ENCODE peak calls at places on chromosomes 13 and 19, in four cellular contexts. One of them, this sample, is unnamed.

GRCh38 chr19:49836176-49837008 is 14.6 kb upstream of the PTOV1 start:
- DNase-seq in adrenal gland: no peak
- DNase-seq in H9: no peak
- DNase-seq in CD8-positive, alpha-beta memory T cell: no peak
- DNase-seq in this sample: no peak

GRCh38 chr19:48461982-48462655 is 6.7 kb downstream of the KCNJ14 start:
- DNase-seq in adrenal gland: peak; percentile 15
- DNase-seq in H9: peak; percentile 93
- DNase-seq in CD8-positive, alpha-beta memory T cell: no peak
- DNase-seq in this sample: no peak

GRCh38 chr19:48400018-48400742 is 6.7 kb downstream of the GRIN2D start:
- DNase-seq in adrenal gland: peak; percentile 59
- DNase-seq in H9: peak; percentile 98
- DNase-seq in CD8-positive, alpha-beta memory T cell: peak; percentile 23
- DNase-seq in this sample: no peak

GRCh38 chr13:110396913-110397379 is 89.9 kb downstream of the COL4A2 start:
- DNase-seq in adrenal gland: peak; percentile 92
- DNase-seq in H9: no peak
- DNase-seq in CD8-positive, alpha-beta memory T cell: no peak
- DNase-seq in this sample: peak; percentile 87

GRCh38 chr13:29922281-29922821 is 71.9 kb upstream of the UBL3 start:
- DNase-seq in adrenal gland: no peak
- DNase-seq in H9: no peak
- DNase-seq in CD8-positive, alpha-beta memory T cell: no peak
- DNase-seq in this sample: no peak

GRCh38 chr13:65470781-65471180 is 1759.4 kb downstream of the PCDH9 start:
- DNase-seq in adrenal gland: no peak
- DNase-seq in H9: no peak
- DNase-seq in CD8-positive, alpha-beta memory T cell: no peak
- DNase-seq in this sample: no peak

GRCh38 chr19:36986601-36987000 is 70.5 kb downstream of the ZNF568 start:
- DNase-seq in adrenal gland: no peak
- DNase-seq in H9: no peak
- DNase-seq in CD8-positive, alpha-beta memory T cell: no peak
- DNase-seq in this sample: no peak

GRCh38 chr19:5339950-5340636 is 519 bp downstream of the PTPRS start:
- DNase-seq in adrenal gland: no peak
- DNase-seq in H9: no peak
- DNase-seq in CD8-positive, alpha-beta memory T cell: peak; percentile 11
- DNase-seq in this sample: peak; percentile 42

GRCh38 chr19:44051654-44052402 is at the start of gene ZNF223:
- DNase-seq in adrenal gland: peak; percentile 98
- DNase-seq in H9: peak; percentile 97
- DNase-seq in CD8-positive, alpha-beta memory T cell: peak; percentile 52
- DNase-seq in this sample: peak; percentile 93

GRCh38 chr13:44930907-44931676 is 58.2 kb downstream of the NUFIP1 start:
- DNase-seq in adrenal gland: no peak
- DNase-seq in H9: no peak
- DNase-seq in CD8-positive, alpha-beta memory T cell: no peak
- DNase-seq in this sample: no peak

GRCh38 chr13:101942038-101942437 is 459.8 kb downstream of the FGF14 start:
- DNase-seq in adrenal gland: no peak
- DNase-seq in H9: no peak
- DNase-seq in CD8-positive, alpha-beta memory T cell: no peak
- DNase-seq in this sample: no peak

GRCh38 chr19:14577885-14578427 is 4.9 kb upstream of the CLEC17A start:
- DNase-seq in adrenal gland: no peak
- DNase-seq in H9: peak; percentile 69
- DNase-seq in CD8-positive, alpha-beta memory T cell: no peak
- DNase-seq in this sample: no peak

GRCh38 chr19:2035590-2035991 is 15.5 kb downstream of the MKNK2 start:
- DNase-seq in adrenal gland: peak; percentile 21
- DNase-seq in H9: peak; percentile 83
- DNase-seq in CD8-positive, alpha-beta memory T cell: no peak
- DNase-seq in this sample: peak; percentile 23

GRCh38 chr13:24165746-24166145 is 5.2 kb downstream of the SPATA13 start:
- DNase-seq in adrenal gland: no peak
- DNase-seq in H9: no peak
- DNase-seq in CD8-positive, alpha-beta memory T cell: no peak
- DNase-seq in this sample: no peak

GRCh38 chr13:63636231-63636993 is 2220.8 kb upstream of the PCDH20 start:
- DNase-seq in adrenal gland: no peak
- DNase-seq in H9: no peak
- DNase-seq in CD8-positive, alpha-beta memory T cell: no peak
- DNase-seq in this sample: no peak

GRCh38 chr13:111323950-111324651 is 3.7 kb downstream of the TEX29 start:
- DNase-seq in adrenal gland: no peak
- DNase-seq in H9: peak; percentile 25
- DNase-seq in CD8-positive, alpha-beta memory T cell: no peak
- DNase-seq in this sample: peak; percentile 10

GRCh38 chr19:9406798-9407352 is 28.5 kb downstream of the ZNF266 start:
- DNase-seq in adrenal gland: peak; percentile 72
- DNase-seq in H9: no peak
- DNase-seq in CD8-positive, alpha-beta memory T cell: peak; percentile 37
- DNase-seq in this sample: peak; percentile 83

GRCh38 chr13:111925146-111925875 is 141.6 kb upstream of the SOX1 start:
- DNase-seq in adrenal gland: no peak
- DNase-seq in H9: peak; percentile 15
- DNase-seq in CD8-positive, alpha-beta memory T cell: no peak
- DNase-seq in this sample: no peak

GRCh38 chr19:40609561-40610395 is 8.6 kb downstream of the LTBP4 start:
- DNase-seq in adrenal gland: peak; percentile 97
- DNase-seq in H9: peak; percentile 95
- DNase-seq in CD8-positive, alpha-beta memory T cell: peak; percentile 78
- DNase-seq in this sample: peak; percentile 53

DNA sequence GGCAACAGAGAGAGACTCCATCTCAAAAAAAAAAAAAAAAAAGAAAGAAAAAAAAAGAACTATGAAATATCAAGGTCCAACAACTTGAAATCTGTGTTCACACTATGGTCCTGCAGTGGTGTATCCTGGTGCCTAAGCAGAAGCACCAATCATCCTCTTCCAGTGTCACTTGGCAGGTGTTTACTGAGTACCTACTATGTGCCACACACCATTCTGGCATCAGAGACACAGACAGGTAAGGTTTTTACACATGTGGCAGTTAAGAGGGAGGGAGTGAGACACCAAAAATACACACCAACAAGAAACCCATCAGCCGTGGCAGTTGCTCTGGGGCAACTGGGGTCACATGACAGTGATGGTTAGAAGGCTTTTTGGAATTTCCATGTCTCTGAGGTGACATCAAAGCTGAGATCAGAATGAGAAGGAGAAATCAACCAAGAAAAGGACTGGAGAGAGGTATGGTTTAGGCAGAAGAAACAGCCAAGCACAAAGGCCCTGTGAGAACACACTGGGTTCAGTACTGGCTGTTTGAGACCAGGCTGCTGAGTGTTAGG is 17.6 kb downstream of the PBX4 start:
- DNase-seq in adrenal gland: no peak
- DNase-seq in H9: no peak
- DNase-seq in CD8-positive, alpha-beta memory T cell: no peak
- DNase-seq in this sample: no peak
- H3K4me1 ChIP-seq in adrenal gland: no peaks in the 10 kb centered on the region
- H3K4me1 ChIP-seq in H9: peaks cover 4% of the 10 kb centered on the region
- H3K4me1 ChIP-seq in CD8-positive, alpha-beta memory T cell: peaks cover 82% of the 10 kb centered on the region
- H3K4me1 ChIP-seq in this sample: no peaks in the 10 kb centered on the region

DNA sequence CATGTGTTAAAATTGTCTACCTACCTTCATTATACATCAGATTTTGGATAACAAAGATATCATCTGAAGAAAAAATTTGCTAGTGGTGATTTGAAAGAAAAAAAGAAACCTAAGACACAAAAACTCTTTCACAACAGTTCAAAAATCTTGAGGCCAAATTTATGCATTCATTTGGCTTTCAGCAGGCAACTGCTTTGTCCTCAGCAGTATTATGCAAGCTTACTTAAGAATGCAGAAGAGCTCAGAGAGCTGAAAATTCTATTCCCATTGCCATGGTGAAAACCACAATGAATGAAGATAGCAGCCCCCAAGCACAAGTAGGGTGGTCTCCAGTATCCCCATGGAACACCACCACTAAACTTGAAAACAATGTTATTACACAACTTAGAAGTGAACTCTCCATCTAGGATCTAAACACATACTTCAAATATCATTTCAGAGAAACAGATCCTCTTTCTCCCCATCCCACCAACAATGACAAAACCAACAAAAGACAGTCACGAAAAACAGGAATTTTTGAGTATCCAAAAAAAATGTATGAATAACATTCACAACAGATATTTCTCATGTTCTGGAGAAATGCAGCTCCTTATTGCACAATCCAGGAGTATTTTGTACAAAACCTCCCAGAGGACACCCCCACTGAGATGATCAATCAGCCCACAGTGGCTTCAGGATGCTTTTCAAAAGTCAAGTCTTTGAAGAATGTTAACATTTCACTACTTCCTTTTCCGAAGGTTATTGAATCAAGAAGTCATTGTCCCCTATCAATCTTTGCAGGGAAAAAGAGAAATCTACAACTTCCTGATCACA is 192.7 kb downstream of the LHFPL6 start:
- DNase-seq in adrenal gland: no peak
- DNase-seq in H9: no peak
- DNase-seq in CD8-positive, alpha-beta memory T cell: no peak
- DNase-seq in this sample: no peak
- H3K4me1 ChIP-seq in adrenal gland: peaks cover 41% of the 10 kb centered on the region
- H3K4me1 ChIP-seq in H9: peaks cover 6% of the 10 kb centered on the region
- H3K4me1 ChIP-seq in CD8-positive, alpha-beta memory T cell: no peaks in the 10 kb centered on the region
- H3K4me1 ChIP-seq in this sample: peaks cover 7% of the 10 kb centered on the region

DNA sequence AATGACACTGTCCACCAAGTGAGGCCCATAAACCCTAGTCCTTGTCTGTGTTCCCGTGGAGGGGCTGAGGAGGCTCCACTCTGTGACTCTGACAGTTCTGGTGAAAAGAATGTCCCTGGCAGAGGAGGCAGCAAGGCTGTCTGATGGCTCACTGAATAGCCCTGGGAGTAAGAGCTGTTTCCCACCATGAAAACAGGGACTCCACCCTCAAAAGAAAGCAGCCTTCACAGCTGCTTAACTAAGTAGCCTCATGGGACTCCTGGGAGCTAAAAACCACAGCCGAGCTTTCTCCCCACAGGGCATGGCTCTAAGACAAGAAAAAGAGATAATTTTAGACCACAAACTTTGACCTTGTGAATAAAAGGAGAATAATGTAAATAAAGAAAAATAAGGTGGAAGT is 135.1 kb upstream of the FRY start:
- DNase-seq in adrenal gland: no peak
- DNase-seq in H9: no peak
- DNase-seq in CD8-positive, alpha-beta memory T cell: no peak
- DNase-seq in this sample: no peak
- H3K4me1 ChIP-seq in adrenal gland: no peaks in the 10 kb centered on the region
- H3K4me1 ChIP-seq in H9: no peaks in the 10 kb centered on the region
- H3K4me1 ChIP-seq in CD8-positive, alpha-beta memory T cell: no peaks in the 10 kb centered on the region
- H3K4me1 ChIP-seq in this sample: peaks cover 7% of the 10 kb centered on the region

GRCh38 chr19:42091300-42092266 is 15.6 kb downstream of the ZNF574 start:
- DNase-seq in adrenal gland: peak; percentile 36
- DNase-seq in H9: no peak
- DNase-seq in CD8-positive, alpha-beta memory T cell: no peak
- DNase-seq in this sample: no peak
- H3K4me1 ChIP-seq in adrenal gland: no peaks in the 10 kb centered on the region
- H3K4me1 ChIP-seq in H9: no peaks in the 10 kb centered on the region
- H3K4me1 ChIP-seq in CD8-positive, alpha-beta memory T cell: peaks cover 5% of the 10 kb centered on the region
- H3K4me1 ChIP-seq in this sample: peaks cover 3% of the 10 kb centered on the region

DNA sequence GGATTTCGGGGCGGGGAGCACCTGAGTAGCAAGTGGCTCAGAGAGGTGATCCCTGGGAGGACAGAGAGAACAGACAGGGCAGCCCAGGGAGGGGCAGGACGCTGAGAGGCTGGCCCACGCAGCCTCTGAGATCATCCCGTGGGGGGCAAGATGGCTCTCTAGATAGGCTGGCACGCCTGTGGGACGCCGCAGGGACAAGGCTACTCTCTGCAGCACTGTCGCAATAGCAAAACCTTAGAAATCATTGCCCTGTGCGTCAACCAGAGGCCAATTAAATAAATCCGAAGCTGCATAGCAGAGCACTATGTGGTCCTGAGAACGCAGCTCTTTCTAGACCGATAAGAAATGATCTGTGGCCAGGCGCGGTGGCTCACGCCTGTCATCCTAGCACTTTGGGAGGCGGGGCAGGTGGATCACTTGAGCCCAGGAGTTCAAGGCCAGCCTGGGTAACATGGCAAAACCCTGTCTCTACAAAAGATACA is 5.1 kb downstream of the PEX11G start:
- DNase-seq in adrenal gland: peak; percentile 72
- DNase-seq in H9: no peak
- DNase-seq in CD8-positive, alpha-beta memory T cell: no peak
- DNase-seq in this sample: no peak
- H3K4me1 ChIP-seq in adrenal gland: peaks cover 24% of the 10 kb centered on the region
- H3K4me1 ChIP-seq in H9: no peaks in the 10 kb centered on the region
- H3K4me1 ChIP-seq in CD8-positive, alpha-beta memory T cell: peaks cover 13% of the 10 kb centered on the region
- H3K4me1 ChIP-seq in this sample: peaks cover 3% of the 10 kb centered on the region